ENCODE peak calls at places on chromosome 11, in seven cellular contexts. One of them, this sample, is unnamed.
A peak's percentile ranks its signal among the peaks of the same experiment; 100 is the strongest.

GRCh38 chr11:61782841-61783240 is 9.6 kb downstream of the TMEM258 start:
- DNase-seq in activated CD4-positive, CD25-positive, alpha-beta regulatory T cell: no peak
- DNase-seq in NCI-H1930: no peak
- DNase-seq in amniotic stem cell: no peak
- DNase-seq in WTC11: no peak
- DNase-seq in NAMALWA: no peak
- DNase-seq in CD8-positive, alpha-beta memory T cell: no peak
- DNase-seq in this sample: no peak

GRCh38 chr11:1943977-1944376 is 3.2 kb upstream of the MRPL23 start:
- DNase-seq in NAMALWA: no peak
- DNase-seq in CD8-positive, alpha-beta memory T cell: no peak
- DNase-seq in WTC11: no peak
- DNase-seq in activated CD4-positive, CD25-positive, alpha-beta regulatory T cell: no peak
- DNase-seq in NCI-H1930: no peak
- DNase-seq in amniotic stem cell: no peak
- DNase-seq in this sample: no peak

GRCh38 chr11:11836676-11837231 is 5.0 kb upstream of the USP47 start:
- DNase-seq in CD8-positive, alpha-beta memory T cell: no peak
- DNase-seq in NAMALWA: no peak
- DNase-seq in WTC11: no peak
- DNase-seq in activated CD4-positive, CD25-positive, alpha-beta regulatory T cell: no peak
- DNase-seq in amniotic stem cell: no peak
- DNase-seq in NCI-H1930: no peak
- DNase-seq in this sample: no peak

GRCh38 chr11:1304376-1304775 is 5.1 kb downstream of the TOLLIP start:
- DNase-seq in NCI-H1930: no peak
- DNase-seq in amniotic stem cell: no peak
- DNase-seq in WTC11: no peak
- DNase-seq in CD8-positive, alpha-beta memory T cell: no peak
- DNase-seq in NAMALWA: no peak
- DNase-seq in activated CD4-positive, CD25-positive, alpha-beta regulatory T cell: no peak
- DNase-seq in this sample: no peak

GRCh38 chr11:86108146-86108545 is 39.3 kb upstream of the PICALM start:
- DNase-seq in NAMALWA: no peak
- DNase-seq in NCI-H1930: no peak
- DNase-seq in CD8-positive, alpha-beta memory T cell: no peak
- DNase-seq in WTC11: no peak
- DNase-seq in amniotic stem cell: no peak
- DNase-seq in activated CD4-positive, CD25-positive, alpha-beta regulatory T cell: no peak
- DNase-seq in this sample: no peak

GRCh38 chr11:77630311-77630710 is 7.3 kb downstream of the CLNS1A start:
- DNase-seq in amniotic stem cell: no peak
- DNase-seq in WTC11: no peak
- DNase-seq in NCI-H1930: no peak
- DNase-seq in activated CD4-positive, CD25-positive, alpha-beta regulatory T cell: no peak
- DNase-seq in NAMALWA: no peak
- DNase-seq in CD8-positive, alpha-beta memory T cell: no peak
- DNase-seq in this sample: no peak

GRCh38 chr11:80593981-80594380 is 1153.2 kb upstream of the TENM4 start:
- DNase-seq in NAMALWA: no peak
- DNase-seq in NCI-H1930: no peak
- DNase-seq in WTC11: no peak
- DNase-seq in CD8-positive, alpha-beta memory T cell: no peak
- DNase-seq in amniotic stem cell: no peak
- DNase-seq in activated CD4-positive, CD25-positive, alpha-beta regulatory T cell: no peak
- DNase-seq in this sample: no peak

GRCh38 chr11:126440792-126441514 is 85.5 kb downstream of the ST3GAL4 start:
- DNase-seq in NAMALWA: peak; percentile 82
- DNase-seq in CD8-positive, alpha-beta memory T cell: peak; percentile 62
- DNase-seq in WTC11: peak; percentile 95
- DNase-seq in NCI-H1930: peak; percentile 20
- DNase-seq in activated CD4-positive, CD25-positive, alpha-beta regulatory T cell: peak; percentile 67
- DNase-seq in amniotic stem cell: peak; percentile 30
- DNase-seq in this sample: peak; percentile 80

GRCh38 chr11:75406338-75406777 is 7.0 kb downstream of the RPS3 start:
- DNase-seq in amniotic stem cell: no peak
- DNase-seq in NAMALWA: peak; percentile 60
- DNase-seq in WTC11: no peak
- DNase-seq in activated CD4-positive, CD25-positive, alpha-beta regulatory T cell: no peak
- DNase-seq in CD8-positive, alpha-beta memory T cell: no peak
- DNase-seq in NCI-H1930: no peak
- DNase-seq in this sample: no peak

GRCh38 chr11:36149538-36150242 is 139.5 kb downstream of the COMMD9 start:
- DNase-seq in WTC11: peak; percentile 34
- DNase-seq in CD8-positive, alpha-beta memory T cell: no peak
- DNase-seq in NAMALWA: peak; percentile 14
- DNase-seq in amniotic stem cell: peak; percentile 97
- DNase-seq in activated CD4-positive, CD25-positive, alpha-beta regulatory T cell: no peak
- DNase-seq in NCI-H1930: no peak
- DNase-seq in this sample: peak; percentile 35

GRCh38 chr11:17506942-17507341 is 30.3 kb upstream of the ABCC8 start:
- DNase-seq in activated CD4-positive, CD25-positive, alpha-beta regulatory T cell: no peak
- DNase-seq in NAMALWA: peak; percentile 20
- DNase-seq in CD8-positive, alpha-beta memory T cell: no peak
- DNase-seq in amniotic stem cell: no peak
- DNase-seq in NCI-H1930: no peak
- DNase-seq in WTC11: no peak
- DNase-seq in this sample: no peak

GRCh38 chr11:134356656-134357544 is 25.1 kb downstream of the GLB1L2 start:
- DNase-seq in activated CD4-positive, CD25-positive, alpha-beta regulatory T cell: no peak
- DNase-seq in NAMALWA: no peak
- DNase-seq in NCI-H1930: no peak
- DNase-seq in WTC11: no peak
- DNase-seq in amniotic stem cell: no peak
- DNase-seq in CD8-positive, alpha-beta memory T cell: no peak
- DNase-seq in this sample: no peak

GRCh38 chr11:78350101-78350645 is 67.4 kb downstream of the GAB2 start:
- DNase-seq in NAMALWA: peak; percentile 47
- DNase-seq in CD8-positive, alpha-beta memory T cell: no peak
- DNase-seq in NCI-H1930: no peak
- DNase-seq in WTC11: no peak
- DNase-seq in amniotic stem cell: no peak
- DNase-seq in activated CD4-positive, CD25-positive, alpha-beta regulatory T cell: no peak
- DNase-seq in this sample: no peak

GRCh38 chr11:45984192-45984591 is 61.7 kb downstream of the LARGE2 start:
- DNase-seq in NCI-H1930: no peak
- DNase-seq in NAMALWA: no peak
- DNase-seq in activated CD4-positive, CD25-positive, alpha-beta regulatory T cell: no peak
- DNase-seq in amniotic stem cell: no peak
- DNase-seq in WTC11: no peak
- DNase-seq in CD8-positive, alpha-beta memory T cell: no peak
- DNase-seq in this sample: no peak

GRCh38 chr11:66115638-66116410 is 45.8 kb downstream of the PACS1 start:
- DNase-seq in amniotic stem cell: no peak
- DNase-seq in CD8-positive, alpha-beta memory T cell: no peak
- DNase-seq in WTC11: no peak
- DNase-seq in activated CD4-positive, CD25-positive, alpha-beta regulatory T cell: no peak
- DNase-seq in NCI-H1930: no peak
- DNase-seq in NAMALWA: no peak
- DNase-seq in this sample: no peak

GRCh38 chr11:4677948-4678347 is 19.7 kb downstream of the OR51E2 start:
- DNase-seq in activated CD4-positive, CD25-positive, alpha-beta regulatory T cell: no peak
- DNase-seq in WTC11: no peak
- DNase-seq in amniotic stem cell: no peak
- DNase-seq in CD8-positive, alpha-beta memory T cell: no peak
- DNase-seq in NCI-H1930: no peak
- DNase-seq in NAMALWA: no peak
- DNase-seq in this sample: no peak

This sample was measured in neuronal stem cell.